ENCODE peak calls at places on chromosomes 16 and 17, in five cellular contexts. Q, H, Z, W and J are unnamed samples.

GRCh38 chr17:20262116-20262977 is 205.0 kb downstream of the LGALS9B start:
- DNase-seq in W (no peak), H (no peak), Q (no peak), Z (no peak), J (no peak)

GRCh38 chr16:16915771-16916170 is 536.8 kb downstream of the NPIPA7 start:
- DNase-seq in H (no peak), Z (no peak), Q (no peak), W (no peak), J (no peak)

GRCh38 chr16:27234603-27235002 is 31.3 kb downstream of the KDM8 start:
- DNase-seq in Z (no peak), W (no peak), Q (no peak), H (no peak), J (no peak)

GRCh38 chr17:82780195-82780594 is 28.3 kb downstream of the TBCD start:
- DNase-seq in Q (no peak), W (no peak), Z (no peak), H (no peak), J (no peak)

GRCh38 chr17:1045456-1045855 is 48.5 kb downstream of the TIMM22 start:
- DNase-seq in W (no peak), Q (no peak), Z (no peak), H (no peak), J (no peak)

GRCh38 chr17:78789663-78790181 is 7.6 kb upstream of the CYTH1 start:
- DNase-seq in H (peak; percentile 68), Z (peak; percentile 43), Q (no peak), W (peak; percentile 41), J (peak; percentile 49)

GRCh38 chr16:69402448-69402847 is 16.6 kb upstream of the TERF2 start:
- DNase-seq in H (no peak), Q (no peak), W (no peak), Z (no peak), J (no peak)

GRCh38 chr16:81541314-81541713 is 96.7 kb downstream of the CMIP start:
- DNase-seq in Z (no peak), Q (no peak), W (no peak), H (no peak), J (no peak)

GRCh38 chr16:29926675-29927522 is 873 bp upstream of the KCTD13 start:
- DNase-seq in Q (peak; percentile 38), W (peak; percentile 30), H (peak; percentile 58), Z (no peak), J (no peak)

GRCh38 chr16:86261379-86261778 is 248.9 kb upstream of the FOXF1 start:
- DNase-seq in H (no peak), Q (no peak), Z (no peak), W (no peak), J (no peak)

GRCh38 chr17:73744411-73744810 is 100.2 kb upstream of the SDK2 start:
- DNase-seq in Q (no peak), W (no peak), Z (no peak), H (no peak), J (no peak)

GRCh38 chr16:12661656-12662172 is 142.0 kb downstream of the CPPED1 start:
- DNase-seq in Q (no peak), H (peak; percentile 38), W (no peak), Z (no peak), J (no peak)

GRCh38 chr17:76659928-76660614 is 16.5 kb upstream of the ST6GALNAC1 start:
- DNase-seq in Z (no peak), W (no peak), H (no peak), Q (no peak), J (no peak)

GRCh38 chr17:69672924-69673323 is 258.4 kb downstream of the MAP2K6 start:
- DNase-seq in W (no peak), Q (no peak), Z (no peak), H (peak; percentile 50), J (no peak)

GRCh38 chr16:53055603-53056527 is 1.1 kb downstream of the CHD9 start:
- DNase-seq in Z (no peak), H (peak; percentile 41), Q (peak; percentile 35), W (no peak), J (no peak)

GRCh38 chr17:28335959-28336871 is 654 bp downstream of the TNFAIP1 start:
- DNase-seq in W (peak; percentile 70), Q (peak; percentile 67), H (peak; percentile 79), Z (no peak), J (peak; percentile 98)

GRCh38 chr17:80948091-80948960 is 43.3 kb upstream of the CHMP6 start:
- DNase-seq in H (no peak), W (no peak), Z (no peak), Q (no peak), J (no peak)

GRCh38 chr17:36742267-36743000 is 141.1 kb downstream of the MRM1 start:
- DNase-seq in Z (no peak), Q (no peak), W (peak; percentile 47), H (no peak), J (no peak)

GRCh38 chr16:4520913-4521312 is 17.7 kb downstream of the CDIP1 start:
- DNase-seq in Z (no peak), W (no peak), H (no peak), Q (no peak), J (no peak)

GRCh38 chr17:62703269-62703775 is 75.9 kb downstream of the MRC2 start:
- DNase-seq in W (no peak), Q (no peak), Z (no peak), H (no peak), J (no peak)

GRCh38 chr16:22232277-22233049 is 26.4 kb downstream of the EEF2K start:
- DNase-seq in Q (no peak), H (no peak), W (peak; percentile 67), Z (no peak), J (peak; percentile 18)